ENCODE peak calls at places on chromosomes 7 and 10, in seven cellular contexts. K, J, R, O, H, Q and X are unnamed samples.

GRCh38 chr10:46033602-46034011 is 3.2 kb upstream of the NCOA4 start:
- DNase-seq in K (no peak), J (no peak), R (peak), O (no peak), H (peak), Q (no peak), X (no peak)

GRCh38 chr7:93476491-93477344 is 97.8 kb downstream of the CALCR start:
- DNase-seq in K (no peak), J (no peak), R (no peak), O (no peak), H (no peak), Q (no peak), X (no peak)

GRCh38 chr7:655758-656157 is 70.7 kb upstream of the DNAAF5 start:
- DNase-seq in K (no peak), J (peak), R (no peak), O (no peak), H (no peak), Q (no peak), X (no peak)

GRCh38 chr7:120554960-120555571 is 282.1 kb downstream of the KCND2 start:
- DNase-seq in K (no peak), J (peak), R (peak), O (peak), H (peak), Q (no peak), X (peak)

GRCh38 chr7:3760696-3761095 is 459.6 kb downstream of the SDK1 start:
- DNase-seq in K (no peak), J (no peak), R (no peak), O (no peak), H (no peak), Q (no peak), X (no peak)

GRCh38 chr7:151081170-151082101 is 827 bp upstream of the FASTK start:
- DNase-seq in K (no peak), J (peak), R (no peak), O (peak), H (no peak), Q (no peak), X (no peak)

GRCh38 chr10:69382382-69383117 is 34.2 kb downstream of the TACR2 start:
- DNase-seq in K (no peak), J (peak), R (peak), O (no peak), H (peak), Q (no peak), X (no peak)

GRCh38 chr7:158128572-158128971 is 459.1 kb downstream of the PTPRN2 start:
- DNase-seq in K (no peak), J (peak), R (no peak), O (no peak), H (no peak), Q (no peak), X (no peak)

GRCh38 chr7:47735431-47736345 is 153.8 kb upstream of the TNS3 start:
- DNase-seq in K (no peak), J (no peak), R (no peak), O (no peak), H (no peak), Q (no peak), X (no peak)

GRCh38 chr7:139776486-139777303 is 1.1 kb downstream of the HIPK2 start:
- DNase-seq in K (peak), J (peak), R (peak), O (peak), H (peak), Q (no peak), X (peak)

GRCh38 chr10:49161411-49161997 is 26.7 kb downstream of the TMEM273 start:
- DNase-seq in K (no peak), J (no peak), R (peak), O (no peak), H (peak), Q (no peak), X (no peak)

GRCh38 chr10:79202188-79203013 is 133.6 kb downstream of the ZMIZ1 start:
- DNase-seq in K (peak), J (peak), R (no peak), O (no peak), H (no peak), Q (no peak), X (peak)